ENCODE peak calls at places on chromosomes 7 and 10, in four cellular contexts. J is thoracic aorta; W is GM12891; T is CD4-positive, alpha-beta T cell. R is an unnamed sample.

GRCh38 chr7:77532247-77532646 is 4.8 kb upstream of the PTPN12 start:
- DNase-seq in W (no peak), T (no peak), J (no peak), R (no peak)

GRCh38 chr10:117318909-117319308 is 56.3 kb downstream of the PDZD8 start:
- DNase-seq in W (no peak), T (no peak), J (no peak), R (no peak)

GRCh38 chr7:47443049-47443448 is 138.9 kb downstream of the TNS3 start:
- DNase-seq in T (no peak), J (no peak), W (no peak), R (no peak)

GRCh38 chr10:21134645-21135395 is 237.7 kb upstream of the NEBL start:
- DNase-seq in T (no peak), W (no peak), J (no peak), R (no peak)

GRCh38 chr7:123871998-123872867 is 27.3 kb downstream of the HYAL4 start:
- DNase-seq in T (no peak), W (no peak), J (no peak), R (no peak)

GRCh38 chr10:28951484-28951883 is 274.2 kb downstream of the BAMBI start:
- DNase-seq in T (no peak), J (no peak), W (no peak), R (no peak)

GRCh38 chr10:124025638-124026336 is 67.6 kb downstream of the CHST15 start:
- DNase-seq in J (no peak), T (peak; percentile 6), W (no peak), R (no peak)

GRCh38 chr7:107742678-107743566 is 1.0 kb upstream of the CBLL1 start:
- DNase-seq in W (peak; percentile 35), J (no peak), T (peak; percentile 54), R (peak; percentile 58)

GRCh38 chr10:49135575-49136313 is 1.9 kb upstream of the FAM170B start:
- DNase-seq in T (no peak), J (no peak), W (no peak), R (no peak)

GRCh38 chr7:65285906-65286864 is 87.5 kb upstream of the ZNF92 start:
- DNase-seq in T (no peak), W (no peak), J (no peak), R (no peak)

GRCh38 chr7:20858913-20859312 is 72.2 kb upstream of the SP8 start:
- DNase-seq in W (no peak), T (no peak), J (no peak), R (peak; percentile 25)

GRCh38 chr10:128030498-128031072 is 95.6 kb downstream of the MKI67 start:
- DNase-seq in W (no peak), J (no peak), T (no peak), R (no peak)

GRCh38 chr10:102817175-102817574 is 20.0 kb downstream of the CYP17A1 start:
- DNase-seq in T (no peak), J (no peak), W (no peak), R (no peak)

GRCh38 chr10:44293842-44294241 is 91.1 kb downstream of the CXCL12 start:
- DNase-seq in W (no peak), J (no peak), T (no peak), R (no peak)

GRCh38 chr10:15864419-15864818 is 4.1 kb upstream of the MINDY3 start:
- DNase-seq in W (no peak), J (no peak), T (no peak), R (no peak)

GRCh38 chr10:72334196-72334831 is 20.4 kb downstream of the DNAJB12 start:
- DNase-seq in T (no peak), J (no peak), W (no peak), R (peak; percentile 35)

GRCh38 chr10:119480667-119481066 is 61.9 kb downstream of the RGS10 start:
- DNase-seq in J (no peak), T (no peak), W (no peak), R (no peak)

GRCh38 chr10:103763374-103764202 is 91.8 kb downstream of the SH3PXD2A start:
- DNase-seq in W (no peak), J (no peak), T (no peak), R (no peak)

GRCh38 chr7:33716581-33717477 is 188.5 kb upstream of the BMPER start:
- DNase-seq in J (no peak), T (no peak), W (no peak), R (no peak)

GRCh38 chr10:6988654-6989053 is 408.6 kb upstream of the PRKCQ start:
- DNase-seq in J (no peak), T (no peak), W (no peak), R (no peak)

GRCh38 chr10:24483701-24484100 is 240.0 kb downstream of the ARHGAP21 start:
- DNase-seq in W (no peak), T (no peak), J (no peak), R (no peak)